ENCODE peak calls at places on chromosomes 11 and 22, in seven cellular contexts. E, K, D, H, F, S and J are unnamed samples.
A peak's percentile ranks its signal among the peaks of the same experiment; 100 is the strongest.

GRCh38 chr11:97463891-97464290 is 1074.1 kb downstream of the JRKL start:
- DNase-seq in E (no peak), K (no peak), D (no peak), H (no peak), F (no peak), S (no peak), J (no peak)

GRCh38 chr11:43687120-43687791 is 6.7 kb downstream of the HSD17B12 start:
- DNase-seq in E (no peak), K (no peak), D (peak; percentile 14), H (no peak), F (no peak), S (no peak), J (no peak)

GRCh38 chr22:44595841-44596341 is 97.9 kb upstream of the RTL6 start:
- DNase-seq in E (no peak), K (no peak), D (peak; percentile 29), H (no peak), F (no peak), S (no peak), J (peak; percentile 4)

GRCh38 chr11:75969626-75970308 is 154.8 kb downstream of the UVRAG start:
- DNase-seq in E (no peak), K (no peak), D (no peak), H (no peak), F (no peak), S (no peak), J (no peak)

GRCh38 chr11:93850585-93851018 is at the start of gene VSTM5:
- DNase-seq in E (no peak), K (no peak), D (no peak), H (no peak), F (no peak), S (no peak), J (no peak)

GRCh38 chr22:48709976-48710375 is 1117.7 kb downstream of the BRD1 start:
- DNase-seq in E (no peak), K (no peak), D (no peak), H (no peak), F (no peak), S (no peak), J (no peak)

GRCh38 chr11:27720277-27720830 is 20.1 kb upstream of the BDNF start:
- DNase-seq in E (no peak), K (peak; percentile 61), D (peak; percentile 53), H (no peak), F (peak; percentile 68), S (peak; percentile 65), J (no peak)

GRCh38 chr11:24386551-24387404 is 110.1 kb upstream of the LUZP2 start:
- DNase-seq in E (no peak), K (no peak), D (peak; percentile 3), H (no peak), F (peak; percentile 10), S (no peak), J (no peak)

GRCh38 chr22:38295339-38295738 is 21.9 kb downstream of the CSNK1E start:
- DNase-seq in E (no peak), K (no peak), D (no peak), H (no peak), F (no peak), S (no peak), J (no peak)

GRCh38 chr11:90805172-90805571 is 582.3 kb upstream of the CHORDC1 start:
- DNase-seq in E (no peak), K (no peak), D (no peak), H (no peak), F (no peak), S (no peak), J (no peak)

GRCh38 chr11:85685820-85686459 is at the start of gene CCDC89:
- DNase-seq in E (peak; percentile 93), K (no peak), D (peak; percentile 98), H (no peak), F (no peak), S (no peak), J (peak; percentile 89)

GRCh38 chr11:6693342-6694228 is 10.4 kb upstream of the MRPL17 start:
- DNase-seq in E (no peak), K (peak; percentile 69), D (no peak), H (peak; percentile 67), F (peak; percentile 13), S (no peak), J (no peak)

GRCh38 chr11:130531061-130531460 is 82.6 kb downstream of the ADAMTS15 start:
- DNase-seq in E (no peak), K (no peak), D (no peak), H (no peak), F (no peak), S (no peak), J (no peak)

GRCh38 chr22:37559901-37560681 is at the start of gene CDC42EP1:
- DNase-seq in E (no peak), K (no peak), D (peak; percentile 80), H (no peak), F (peak; percentile 51), S (no peak), J (no peak)